ENCODE peak calls at places on chromosomes 4 and X, in nine cellular contexts. H is transverse colon, V is thyroid gland, Y is tibial artery, B is IMR-90, M is DND-41, Q is psoas muscle, J is uterus, K is A549. G is an unnamed sample. For H3K4me1, the result is how much of the 10 kb centered on the place peaks cover.

GRCh38 chr4:151641167-151641566 is 119.6 kb downstream of the GATB start:
- DNase-seq in H (no peak), V (no peak), Y (no peak), B (peak), M (no peak), Q (no peak), J (no peak), K (peak), G (no peak)

GRCh38 chrX:9525511-9526248 is 60.8 kb downstream of the TBL1X start:
- DNase-seq in H (no peak), V (peak), Y (no peak), B (peak), M (peak), Q (no peak), J (no peak), K (no peak), G (no peak)

GRCh38 chrX:781216-782211 is 150.9 kb downstream of the SHOX start:
- DNase-seq in H (no peak), V (no peak), Y (peak), B (no peak), M (no peak), Q (no peak), J (no peak), K (no peak), G (no peak)

GRCh38 chr4:157096439-157096838 is 20.5 kb downstream of the GLRB start:
- DNase-seq in H (no peak), V (no peak), Y (no peak), B (no peak), M (no peak), Q (no peak), J (no peak), K (no peak), G (no peak)

GRCh38 chr4:5892321-5893012 is 419 bp downstream of the CRMP1 start:
- DNase-seq in H (no peak), V (no peak), Y (no peak), B (no peak), M (no peak), Q (no peak), J (no peak), K (no peak), G (no peak)

GRCh38 chr4:34953145-34953799 is 1291.0 kb downstream of the ARAP2 start:
- DNase-seq in H (no peak), V (no peak), Y (no peak), B (no peak), M (no peak), Q (no peak), J (no peak), K (peak), G (no peak)

GRCh38 chrX:13570245-13570573 is 808 bp downstream of the EGFL6 start:
- DNase-seq in H (no peak), V (no peak), Y (no peak), B (no peak), M (no peak), Q (no peak), J (no peak), K (no peak), G (no peak)

GRCh38 chrX:54358424-54359211 is 772 bp upstream of the WNK3 start:
- DNase-seq in H (peak), V (peak), Y (peak), B (peak), M (no peak), Q (no peak), J (peak), K (no peak), G (peak)

GRCh38 chr4:173264245-173264959 is 69.8 kb downstream of the HMGB2 start:
- DNase-seq in H (peak), V (peak), Y (no peak), B (peak), M (peak), Q (no peak), J (peak), K (no peak), G (no peak)

GRCh38 chr4:170274616-170275015 is 184.9 kb upstream of the AADAT start:
- DNase-seq in H (no peak), V (no peak), Y (no peak), B (no peak), M (no peak), Q (no peak), J (no peak), K (no peak), G (no peak)
- H3K4me1 ChIP-seq in H (under half), V (under half), Y (under half), B (under half), M (under half), Q (under half), J (under half), K (under half), G (under half)

DNA sequence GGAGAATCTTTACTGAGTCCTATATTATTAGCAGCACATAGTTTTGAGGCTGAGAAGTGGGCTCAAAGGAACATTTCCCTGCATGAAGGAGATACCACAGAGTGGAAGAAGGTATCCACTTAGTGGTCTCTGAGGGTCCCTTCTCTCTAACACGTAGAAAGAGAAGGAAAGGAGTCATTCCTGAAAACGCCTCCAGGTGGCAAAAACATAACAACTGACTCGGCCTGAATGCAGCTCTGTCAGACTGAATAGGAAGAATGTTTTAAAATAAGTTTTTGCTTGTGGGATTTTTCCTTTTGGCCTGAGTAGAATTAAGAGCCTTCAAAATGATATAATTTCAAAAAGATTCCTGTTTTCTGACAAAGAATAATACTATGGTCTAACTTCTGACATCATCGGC is 23.3 kb downstream of the RPGR start:
- DNase-seq in H (no peak), V (no peak), Y (no peak), B (peak), M (no peak), Q (no peak), J (no peak), K (peak), G (no peak)
- TF ChIP-seq CTCF in H (no peak), V (no peak), Y (no peak), B (peak), M (peak), Q (no peak), J (no peak), K (no peak), G (no peak)

GRCh38 chr4:48777739-48778138 is 2.3 kb downstream of the FRYL start:
- DNase-seq in H (no peak), V (no peak), Y (no peak), B (no peak), M (peak), Q (no peak), J (no peak), K (no peak), G (no peak)

GRCh38 chr4:48778431-48779094 is 1.5 kb downstream of the FRYL start:
- DNase-seq in H (no peak), V (no peak), Y (no peak), B (peak), M (no peak), Q (no peak), J (no peak), K (no peak), G (no peak)

GRCh38 chr4:48779095-48779997 is 733 bp downstream of the FRYL start:
- DNase-seq in H (peak), V (peak), Y (peak), B (peak), M (peak), Q (peak), J (peak), K (peak), G (peak)

GRCh38 chr4:48772568-48772967 is 7.5 kb downstream of the FRYL start:
- DNase-seq in H (no peak), V (no peak), Y (no peak), B (no peak), M (no peak), Q (no peak), J (no peak), K (no peak), G (no peak)

GRCh38 chr4:48774760-48775398 is 5.2 kb downstream of the FRYL start:
- DNase-seq in H (no peak), V (no peak), Y (no peak), B (no peak), M (no peak), Q (no peak), J (no peak), K (no peak), G (no peak)
- H3K4me1 ChIP-seq in H (under half), V (under half), Y (half or more), B (under half), M (under half), Q (half or more), J (under half), K (under half), G (under half)

GRCh38 chr4:160492181-160492580 is 1389.3 kb downstream of the RAPGEF2 start:
- DNase-seq in H (no peak), V (no peak), Y (no peak), B (no peak), M (no peak), Q (no peak), J (no peak), K (no peak), G (no peak)

GRCh38 chr4:160493206-160493605 is 1390.3 kb downstream of the RAPGEF2 start:
- DNase-seq in H (no peak), V (no peak), Y (no peak), B (no peak), M (no peak), Q (no peak), J (no peak), K (no peak), G (no peak)

GRCh38 chr4:160498211-160498610 is 1395.3 kb downstream of the RAPGEF2 start:
- DNase-seq in H (no peak), V (no peak), Y (no peak), B (no peak), M (no peak), Q (no peak), J (no peak), K (no peak), G (no peak)

GRCh38 chr4:160495356-160495755 is 1392.5 kb downstream of the RAPGEF2 start:
- DNase-seq in H (no peak), V (no peak), Y (no peak), B (no peak), M (no peak), Q (no peak), J (no peak), K (no peak), G (no peak)
- TF ChIP-seq CTCF in H (no peak), V (no peak), Y (no peak), B (no peak), M (no peak), Q (no peak), J (no peak), K (no peak), G (no peak)

GRCh38 chr4:186736466-186736865 is 12.8 kb upstream of the FAT1 start:
- DNase-seq in H (no peak), V (no peak), Y (no peak), B (no peak), M (no peak), Q (no peak), J (no peak), K (no peak), G (no peak)
- H3K4me1 ChIP-seq in H (under half), V (under half), Y (under half), B (under half), M (under half), Q (under half), J (under half), K (under half), G (under half)

GRCh38 chr4:7212921-7213320 is 20.6 kb downstream of the SORCS2 start:
- DNase-seq in H (peak), V (no peak), Y (no peak), B (no peak), M (no peak), Q (no peak), J (no peak), K (no peak), G (no peak)

GRCh38 chr4:7208509-7209451 is 16.4 kb downstream of the SORCS2 start:
- DNase-seq in H (no peak), V (no peak), Y (no peak), B (no peak), M (no peak), Q (no peak), J (no peak), K (no peak), G (no peak)

GRCh38 chr4:7209699-7210098 is 17.4 kb downstream of the SORCS2 start:
- DNase-seq in H (no peak), V (no peak), Y (no peak), B (no peak), M (no peak), Q (no peak), J (no peak), K (no peak), G (no peak)

GRCh38 chr4:7212101-7212674 is 19.9 kb downstream of the SORCS2 start:
- DNase-seq in H (no peak), V (no peak), Y (no peak), B (no peak), M (no peak), Q (no peak), J (no peak), K (no peak), G (no peak)

GRCh38 chr4:7210818-7211217 is 18.5 kb downstream of the SORCS2 start:
- DNase-seq in H (no peak), V (peak), Y (no peak), B (peak), M (no peak), Q (no peak), J (peak), K (peak), G (no peak)
- TF ChIP-seq CTCF in H (no peak), V (no peak), Y (no peak), B (no peak), M (no peak), Q (no peak), J (no peak), K (no peak), G (no peak)

DNA sequence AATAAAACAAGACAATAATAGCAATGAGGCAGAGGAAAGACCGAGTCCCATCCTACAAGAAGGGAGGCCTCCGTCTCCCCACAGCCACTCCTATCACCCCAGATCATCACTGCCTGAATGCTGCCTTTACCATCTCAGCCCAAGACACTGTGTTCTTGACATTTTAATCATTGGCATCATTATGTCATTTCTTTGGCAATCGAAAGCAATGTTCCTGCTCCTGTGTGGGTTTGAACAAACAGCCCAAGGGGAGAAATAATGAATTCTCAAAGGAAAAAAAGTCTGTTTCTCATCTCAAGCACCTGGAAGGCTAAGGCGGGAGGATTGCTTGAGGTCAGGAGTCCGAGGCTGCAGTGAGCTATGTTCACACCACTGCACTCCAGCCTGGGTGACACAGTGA is 73.0 kb upstream of the ACSL1 start:
- DNase-seq in H (no peak), V (no peak), Y (no peak), B (no peak), M (no peak), Q (no peak), J (no peak), K (no peak), G (no peak)
- H3K4me1 ChIP-seq in H (under half), V (under half), Y (under half), B (under half), M (under half), Q (under half), J (under half), K (under half), G (under half)